ENCODE peak calls at places on chromosomes 12 and 14, in six cellular contexts. H, F, J, N, S and T are unnamed samples.

GRCh38 chr14:85688024-85688423 is 158.1 kb downstream of the FLRT2 start:
- DNase-seq in H (no peak), F (no peak), J (no peak), N (no peak), S (no peak), T (no peak)

GRCh38 chr14:92105845-92106094 is 612 bp downstream of the ATXN3 start:
- DNase-seq in H (no peak), F (peak; percentile 64), J (peak; percentile 63), N (peak; percentile 44), S (peak; percentile 56), T (no peak)

GRCh38 chr12:32155911-32156585 is 49.4 kb downstream of the BICD1 start:
- DNase-seq in H (no peak), F (no peak), J (no peak), N (no peak), S (no peak), T (no peak)

GRCh38 chr14:103110681-103111296 is 12.5 kb upstream of the TNFAIP2 start:
- DNase-seq in H (no peak), F (no peak), J (no peak), N (peak; percentile 67), S (peak; percentile 54), T (no peak)

GRCh38 chr12:50201987-50202521 is 34.9 kb upstream of the CERS5 start:
- DNase-seq in H (no peak), F (peak; percentile 56), J (no peak), N (peak; percentile 36), S (no peak), T (peak; percentile 90)

GRCh38 chr14:96221109-96221650 is 16.5 kb downstream of the BDKRB2 start:
- DNase-seq in H (no peak), F (no peak), J (no peak), N (no peak), S (no peak), T (no peak)

GRCh38 chr12:51217133-51217967 is 512 bp downstream of the POU6F1 start:
- DNase-seq in H (peak; percentile 92), F (peak; percentile 52), J (peak; percentile 62), N (peak; percentile 72), S (peak; percentile 61), T (peak; percentile 54)

GRCh38 chr12:26554332-26554731 is 278.7 kb downstream of the ITPR2 start:
- DNase-seq in H (no peak), F (no peak), J (no peak), N (no peak), S (no peak), T (no peak)

GRCh38 chr14:22477569-22478194 is 111.3 kb downstream of the DAD1 start:
- DNase-seq in H (no peak), F (no peak), J (no peak), N (no peak), S (no peak), T (no peak)

GRCh38 chr12:111529424-111530368 is 69.4 kb downstream of the ATXN2 start:
- DNase-seq in H (no peak), F (peak; percentile 27), J (no peak), N (peak; percentile 41), S (peak; percentile 24), T (no peak)

DNA sequence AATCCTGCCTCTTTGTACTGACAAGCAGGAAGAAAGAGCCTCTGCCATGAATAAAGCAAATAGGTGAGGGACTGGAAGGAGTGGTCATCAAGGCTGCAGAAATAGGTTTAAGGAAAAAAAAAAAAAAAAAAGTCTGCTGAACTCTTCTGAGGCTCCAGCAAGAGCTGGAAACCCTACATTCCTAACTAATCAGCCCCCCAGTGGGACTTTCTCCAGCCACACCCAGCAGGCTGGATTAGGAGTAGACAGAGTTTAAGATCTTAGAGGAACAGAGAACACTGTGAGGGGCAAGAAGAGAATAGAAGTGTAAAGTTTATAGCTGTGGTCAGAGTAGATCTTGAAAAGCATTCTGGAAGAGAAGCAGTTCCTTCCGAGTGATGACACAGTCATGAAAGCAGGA is 66.4 kb downstream of the ATXN2 start:
- DNase-seq in H (no peak), F (no peak), J (no peak), N (no peak), S (no peak), T (no peak)
- H3K4me1 ChIP-seq in H (no peaks in the 10 kb centered on the region), F (no peaks in the 10 kb centered on the region), J (no peaks in the 10 kb centered on the region), N (no peaks in the 10 kb centered on the region), S (no peaks in the 10 kb centered on the region), T (no peaks in the 10 kb centered on the region)

DNA sequence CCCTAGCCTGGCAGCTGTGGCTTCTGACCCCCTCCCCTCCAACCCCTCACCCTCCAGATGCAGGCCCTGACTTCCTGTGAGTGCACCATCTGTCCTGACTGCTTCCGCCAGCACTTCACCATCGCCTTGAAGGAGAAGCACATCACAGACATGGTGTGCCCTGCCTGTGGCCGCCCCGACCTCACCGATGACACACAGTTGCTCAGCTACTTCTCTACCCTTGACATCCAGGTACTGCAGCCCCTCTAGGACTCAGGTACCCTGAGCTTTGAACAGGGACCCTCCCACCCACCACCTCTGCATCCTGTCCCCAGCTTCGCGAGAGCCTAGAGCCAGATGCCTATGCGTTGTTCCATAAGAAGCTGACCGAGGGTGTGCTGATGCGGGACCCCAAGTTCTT is 6.0 kb upstream of the IRF9 start:
- DNase-seq in H (no peak), F (no peak), J (no peak), N (no peak), S (no peak), T (no peak)
- H3K36me3 ChIP-seq in H (peaks cover 99% of the 10 kb centered on the region), F (peaks cover 27% of the 10 kb centered on the region), J (peaks cover 91% of the 10 kb centered on the region), N (peaks cover 10% of the 10 kb centered on the region), S (peaks cover 89% of the 10 kb centered on the region), T (peaks cover 83% of the 10 kb centered on the region)

DNA sequence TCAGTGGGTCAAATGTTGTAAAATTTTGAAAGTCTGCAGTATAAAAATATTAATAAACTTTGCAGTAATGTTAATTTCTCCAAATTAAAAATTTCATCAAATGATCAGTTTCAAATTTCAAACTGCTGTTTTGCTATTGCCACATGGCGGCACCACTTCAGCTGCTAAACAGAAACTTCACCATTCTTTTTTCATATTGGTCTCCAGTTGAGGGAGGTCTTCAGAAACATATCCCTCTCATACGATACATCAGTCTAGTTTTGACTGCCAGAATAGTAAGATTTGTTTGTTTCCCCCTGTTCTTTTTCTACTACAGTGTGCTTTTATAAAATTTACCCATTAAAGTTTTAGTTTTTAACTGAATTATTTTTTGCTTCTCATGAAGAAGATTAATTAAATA is 4.2 kb upstream of the TRHDE start:
- DNase-seq in H (no peak), F (no peak), J (no peak), N (no peak), S (no peak), T (no peak)
- H3K4me3 ChIP-seq in H (no peak overlapping the region), F (no peak overlapping the region), J (no peak overlapping the region), N (no peak overlapping the region), S (no peak overlapping the region), T (no peak overlapping the region)

GRCh38 chr12:49064767-49065152 is 4.2 kb upstream of the KMT2D start:
- DNase-seq in H (no peak), F (no peak), J (no peak), N (no peak), S (no peak), T (no peak)
- H3K4me1 ChIP-seq in H (peaks cover 28% of the 10 kb centered on the region), F (peaks cover 4% of the 10 kb centered on the region), J (peaks cover 34% of the 10 kb centered on the region), N (peaks cover 10% of the 10 kb centered on the region), S (peaks cover 8% of the 10 kb centered on the region), T (peaks cover 3% of the 10 kb centered on the region)

GRCh38 chr12:131258396-131258795 is 304.7 kb downstream of the ADGRD1 start:
- DNase-seq in H (no peak), F (no peak), J (no peak), N (no peak), S (no peak), T (no peak)
- H3K36me3 ChIP-seq in H (no peaks in the 10 kb centered on the region), F (no peaks in the 10 kb centered on the region), J (no peaks in the 10 kb centered on the region), N (no peaks in the 10 kb centered on the region), S (no peaks in the 10 kb centered on the region), T (no peaks in the 10 kb centered on the region)

GRCh38 chr14:26594148-26594547 is 3.7 kb downstream of the NOVA1 start:
- DNase-seq in H (no peak), F (no peak), J (no peak), N (no peak), S (no peak), T (no peak)
- H3K4me3 ChIP-seq in H (no peak overlapping the region), F (no peak overlapping the region), J (no peak overlapping the region), N (no peak overlapping the region), S (peak overlapping the region; percentile 8), T (no peak overlapping the region)

DNA sequence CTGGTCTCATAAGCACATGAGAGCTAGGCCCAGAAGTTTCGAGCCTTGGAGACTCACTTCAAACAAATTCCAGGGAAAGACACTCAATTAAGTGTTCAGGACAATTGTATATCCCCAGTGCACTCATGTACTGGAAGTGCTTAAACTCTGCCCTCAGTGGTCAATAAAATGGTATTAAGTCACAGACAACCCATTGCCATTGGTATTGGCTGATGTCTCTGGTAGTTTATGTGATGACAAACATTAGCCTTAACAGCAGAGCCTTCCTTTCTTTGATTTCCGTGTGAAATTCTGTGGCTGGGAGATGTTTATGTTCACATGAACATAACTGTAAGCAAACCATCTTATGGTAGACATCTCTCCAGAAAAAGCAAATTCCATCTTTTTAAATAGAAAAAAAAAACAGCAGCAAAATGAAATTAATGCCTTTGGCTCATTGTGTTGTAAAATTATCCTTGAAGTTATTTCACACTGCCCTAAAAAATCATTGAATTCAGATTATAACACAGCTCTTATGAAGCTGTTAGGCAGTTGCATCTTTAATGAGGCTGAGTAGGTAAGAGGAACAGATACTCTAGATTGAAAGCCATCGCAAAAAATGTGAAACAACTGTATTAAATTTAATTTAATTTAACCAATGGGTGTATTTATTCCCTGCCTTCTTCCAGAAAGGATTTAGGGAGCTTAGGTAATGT is 216.2 kb upstream of the PLEKHG7 start:
- DNase-seq in H (no peak), F (no peak), J (no peak), N (no peak), S (no peak), T (no peak)
- H3K4me1 ChIP-seq in H (no peaks in the 10 kb centered on the region), F (no peaks in the 10 kb centered on the region), J (peaks cover 15% of the 10 kb centered on the region), N (no peaks in the 10 kb centered on the region), S (no peaks in the 10 kb centered on the region), T (no peaks in the 10 kb centered on the region)